ENCODE peak calls at places on chromosomes 6 and 20, in seven cellular contexts. L, T, U, I, N, F and D are unnamed samples.

GRCh38 chr6:80480478-80481157 is 374.1 kb downstream of the BCKDHB start:
- DNase-seq in F (no peak), L (no peak), U (no peak), N (no peak), T (no peak), I (no peak), D (no peak)

GRCh38 chr6:46637145-46637544 is 15.5 kb downstream of the CYP39A1 start:
- DNase-seq in T (peak; percentile 13), U (peak; percentile 92), N (no peak), L (no peak), I (peak; percentile 97), F (no peak), D (no peak)

GRCh38 chr6:36989264-36989663 is 3.3 kb upstream of the MTCH1 start:
- DNase-seq in U (no peak), T (no peak), F (no peak), L (no peak), I (no peak), N (no peak), D (no peak)

GRCh38 chr6:29014729-29015608 is 9.9 kb upstream of the ZNF311 start:
- DNase-seq in I (no peak), T (peak; percentile 20), L (no peak), U (peak; percentile 26), F (no peak), N (no peak), D (peak; percentile 78)

GRCh38 chr6:32190054-32190945 is at the start of gene PBX2:
- DNase-seq in L (peak; percentile 53), I (peak; percentile 87), T (peak; percentile 64), N (peak; percentile 91), F (peak; percentile 93), U (peak; percentile 82), D (peak; percentile 89)

GRCh38 chr6:143410859-143411270 is 39.6 kb downstream of the ADAT2 start:
- DNase-seq in U (peak; percentile 88), N (no peak), I (peak; percentile 67), F (no peak), L (peak; percentile 23), T (peak; percentile 70), D (no peak)

GRCh38 chr20:53899351-53900167 is 170.8 kb downstream of the BCAS1 start:
- DNase-seq in N (no peak), I (peak; percentile 83), T (peak; percentile 92), U (peak; percentile 96), L (peak; percentile 60), F (no peak), D (no peak)

GRCh38 chr6:42505377-42505702 is 53.6 kb upstream of the TRERF1 start:
- DNase-seq in L (peak; percentile 16), F (no peak), T (peak; percentile 49), N (no peak), I (peak; percentile 88), U (peak; percentile 40), D (no peak)

GRCh38 chr6:144062757-144063156 is 32.6 kb downstream of the SF3B5 start:
- DNase-seq in U (no peak), N (no peak), F (no peak), L (no peak), T (no peak), I (no peak), D (no peak)

GRCh38 chr6:135830452-135830851 is 21.0 kb upstream of the PDE7B start:
- DNase-seq in T (no peak), F (no peak), I (peak; percentile 26), N (no peak), U (peak; percentile 46), L (no peak), D (no peak)

GRCh38 chr6:159943101-159943632 is 25.7 kb upstream of the IGF2R start:
- DNase-seq in L (no peak), N (peak; percentile 38), I (peak; percentile 74), F (no peak), T (no peak), U (peak; percentile 5), D (no peak)

GRCh38 chr6:81002126-81002525 is 750.4 kb downstream of the TENT5A start:
- DNase-seq in U (peak; percentile 1), N (no peak), T (no peak), L (no peak), F (no peak), I (peak; percentile 8), D (no peak)

GRCh38 chr6:35663447-35664235 is 25.1 kb downstream of the FKBP5 start:
- DNase-seq in N (no peak), L (no peak), T (no peak), U (peak; percentile 50), F (no peak), I (peak; percentile 86), D (no peak)

GRCh38 chr6:41072836-41073202 is at the start of gene NFYA:
- DNase-seq in F (peak; percentile 100), T (peak; percentile 99), N (no peak), L (no peak), U (no peak), I (no peak), D (no peak)

GRCh38 chr6:110520992-110521543 is 44.7 kb upstream of the SLC22A16 start:
- DNase-seq in I (no peak), N (no peak), U (no peak), F (no peak), T (no peak), L (no peak), D (no peak)

GRCh38 chr6:20178327-20178726 is 33.9 kb downstream of the MBOAT1 start:
- DNase-seq in I (no peak), L (no peak), N (no peak), F (no peak), U (no peak), T (no peak), D (no peak)

GRCh38 chr6:122432816-122433215 is 33.4 kb downstream of the HSF2 start:
- DNase-seq in F (no peak), U (no peak), L (no peak), N (no peak), I (peak; percentile 36), T (no peak), D (no peak)

DNA sequence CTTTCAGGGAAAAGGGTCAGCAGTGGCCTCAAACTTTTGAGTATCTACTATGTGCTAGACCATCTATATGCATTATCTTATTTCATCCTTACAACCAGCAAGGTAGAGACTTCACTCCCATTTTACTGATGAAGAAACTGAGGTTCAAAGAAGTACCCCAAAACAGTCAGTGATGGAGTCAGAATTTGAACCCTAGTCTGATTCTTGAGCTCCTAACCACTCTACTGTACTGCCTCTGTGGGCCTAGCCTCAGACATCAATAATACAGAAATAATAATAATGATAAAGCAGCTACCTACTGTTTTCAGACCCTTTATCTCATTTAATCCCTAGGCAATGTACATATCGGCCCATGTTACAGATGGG is 8.4 kb downstream of the ADA start:
- DNase-seq in F (no peak), U (no peak), I (no peak), T (no peak), N (no peak), L (no peak), D (no peak)
- H3K27ac ChIP-seq in F (peak overlapping the region; percentile 69), U (peak overlapping the region; percentile 58), I (peak overlapping the region; percentile 91), T (peak overlapping the region; percentile 93), N (no peak overlapping the region), L (peak overlapping the region; percentile 94), D (peak overlapping the region; percentile 73)

GRCh38 chr20:62743777-62744317 is 35.2 kb downstream of the NTSR1 start:
- DNase-seq in F (peak; percentile 52), T (no peak), L (no peak), U (no peak), I (no peak), N (no peak), D (peak; percentile 22)

GRCh38 chr20:62742979-62743776 is 34.5 kb downstream of the NTSR1 start:
- DNase-seq in F (peak; percentile 48), N (no peak), T (no peak), I (no peak), U (no peak), L (no peak), D (no peak)

GRCh38 chr20:62744761-62745160 is 36.1 kb downstream of the NTSR1 start:
- DNase-seq in I (no peak), L (no peak), T (no peak), F (peak; percentile 46), U (no peak), N (peak; percentile 18), D (peak; percentile 14)

GRCh38 chr20:62745959-62746288 is 37.3 kb downstream of the NTSR1 start:
- DNase-seq in F (no peak), T (no peak), N (no peak), I (no peak), L (no peak), U (no peak), D (peak; percentile 37)

DNA sequence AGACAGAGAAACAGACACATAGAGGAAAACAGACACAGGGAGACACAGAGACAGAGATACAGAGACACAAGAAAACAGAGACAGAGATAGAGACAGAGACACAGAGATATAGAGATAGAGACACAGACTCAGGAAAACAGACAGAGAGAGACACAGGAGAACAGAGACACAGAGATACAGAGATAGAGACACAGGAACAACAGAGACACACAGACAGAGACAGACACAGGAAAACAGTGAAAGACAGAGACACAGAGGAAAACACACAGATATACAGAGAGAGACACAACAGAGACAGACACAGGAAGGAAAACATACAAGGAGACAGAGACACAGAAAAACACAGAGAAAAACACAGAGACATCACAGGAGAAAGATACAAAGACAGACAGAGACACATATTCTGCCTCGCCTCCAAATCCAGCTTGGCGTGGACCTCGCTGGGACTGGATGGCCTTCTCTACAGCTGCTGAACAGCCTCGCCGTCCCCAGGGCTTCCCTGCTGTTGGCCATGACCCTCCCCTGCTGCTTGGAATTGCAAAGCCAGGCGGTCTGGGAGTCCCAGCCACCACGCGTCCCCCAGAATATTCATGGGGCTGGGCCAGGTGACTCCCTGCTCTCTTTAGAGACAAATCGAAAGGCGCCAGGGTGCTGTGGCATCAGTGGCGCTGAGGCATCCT is 36.8 kb downstream of the NTSR1 start:
- DNase-seq in I (no peak), L (no peak), F (no peak), U (no peak), N (peak; percentile 14), T (no peak), D (peak; percentile 16)
- H3K27ac ChIP-seq in I (no peak overlapping the region), L (no peak overlapping the region), F (no peak overlapping the region), U (no peak overlapping the region), N (no peak overlapping the region), T (no peak overlapping the region), D (no peak overlapping the region)

GRCh38 chr6:10541591-10541990 is 20.4 kb downstream of the GCNT2 start:
- DNase-seq in L (no peak), I (no peak), T (no peak), U (no peak), F (no peak), N (no peak), D (no peak)
- H3K27ac ChIP-seq in L (no peak overlapping the region), I (no peak overlapping the region), T (no peak overlapping the region), U (no peak overlapping the region), F (no peak overlapping the region), N (no peak overlapping the region), D (no peak overlapping the region)

DNA sequence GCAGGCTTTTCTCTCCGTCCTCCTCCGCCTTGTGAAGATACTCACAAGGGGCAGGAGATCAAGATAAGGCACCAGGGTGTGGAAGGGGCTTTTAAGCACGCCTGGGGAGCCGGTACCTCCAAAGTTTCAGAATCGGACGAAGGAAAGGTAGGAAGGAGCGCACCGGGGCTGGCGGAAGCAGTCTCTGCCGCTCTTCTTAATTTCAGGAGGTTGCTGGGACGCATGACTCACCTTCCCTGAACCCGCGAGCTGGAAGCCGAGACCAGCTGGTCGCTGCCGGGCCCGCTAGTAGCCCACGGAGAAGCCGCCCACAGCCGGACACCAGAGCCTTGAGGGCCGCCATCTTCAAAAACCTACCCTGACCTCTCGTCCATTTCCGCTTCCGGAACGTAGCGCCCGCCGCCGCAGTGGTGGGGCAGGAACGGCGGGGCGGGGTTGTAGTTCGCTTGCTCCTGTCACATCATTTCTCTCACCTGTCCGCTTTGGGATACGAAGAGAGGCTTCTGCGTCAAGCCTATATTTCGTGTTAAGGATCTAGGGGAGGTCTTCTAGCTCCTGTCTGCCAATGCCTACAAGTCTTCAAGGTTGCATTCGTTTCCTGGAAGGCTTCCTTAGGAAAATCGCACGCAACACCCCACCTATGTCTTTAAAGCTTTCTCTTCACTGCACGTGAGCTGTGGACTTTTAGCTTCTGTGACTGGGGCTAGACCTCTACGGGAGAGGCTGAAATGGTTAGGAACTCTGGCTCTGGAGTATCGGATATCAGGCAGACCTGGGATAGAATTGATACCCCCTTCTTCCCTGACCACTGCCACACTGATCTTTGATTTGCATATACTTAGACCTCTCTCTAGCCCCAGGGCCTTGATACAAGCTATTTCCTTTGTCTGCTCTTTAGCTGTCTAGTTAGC is at the start of gene MRPS18A:
- DNase-seq in U (peak; percentile 90), I (peak; percentile 94), F (peak; percentile 93), T (peak; percentile 87), L (peak; percentile 74), N (peak; percentile 83), D (peak; percentile 88)
- H3K27ac ChIP-seq in U (peak within 1 kb of the TSS; percentile 69), I (peak within 1 kb of the TSS; percentile 78), F (peak within 1 kb of the TSS; percentile 73), T (peak within 1 kb of the TSS; percentile 83), L (peak within 1 kb of the TSS; percentile 90), N (no peak within 1 kb of the TSS), D (peak within 1 kb of the TSS; percentile 65)